ENCODE peak calls at places on chromosomes 13 and 19, in six cellular contexts. Q, Z, P, I, N and Y are unnamed samples.

GRCh38 chr13:94128430-94128829 is 351.1 kb downstream of the DCT start:
- DNase-seq in Z (no peak), Q (no peak), I (no peak), N (peak; percentile 75), P (no peak), Y (no peak)

GRCh38 chr19:37251308-37252229 is 33.6 kb downstream of the ZNF383 start:
- DNase-seq in Z (peak; percentile 84), I (no peak), P (peak; percentile 16), Q (peak; percentile 96), N (peak; percentile 89), Y (peak; percentile 85)

GRCh38 chr13:22311734-22312404 is 641.0 kb downstream of the FGF9 start:
- DNase-seq in Q (no peak), P (no peak), Z (no peak), I (no peak), N (peak; percentile 73), Y (no peak)

GRCh38 chr13:94778585-94778984 is 66.2 kb upstream of the SOX21 start:
- DNase-seq in I (no peak), Z (no peak), N (no peak), P (peak; percentile 52), Q (no peak), Y (no peak)

GRCh38 chr13:45341799-45342584 is 1.0 kb upstream of the TPT1 start:
- DNase-seq in P (peak; percentile 28), N (peak; percentile 86), I (no peak), Q (no peak), Z (peak; percentile 71), Y (no peak)

GRCh38 chr13:28306325-28306724 is 168.0 kb downstream of the PAN3 start:
- DNase-seq in P (no peak), Z (no peak), Q (no peak), I (no peak), N (no peak), Y (no peak)

GRCh38 chr19:17496337-17496997 is 15.0 kb upstream of the PGLS start:
- DNase-seq in N (no peak), Q (peak; percentile 17), Z (no peak), P (peak; percentile 84), I (peak; percentile 71), Y (peak; percentile 66)

GRCh38 chr13:60509601-60510386 is 112.8 kb downstream of the TDRD3 start:
- DNase-seq in Q (no peak), N (no peak), I (no peak), P (peak; percentile 5), Z (no peak), Y (peak; percentile 1)

GRCh38 chr13:21625366-21625765 is 21.4 kb upstream of the MICU2 start:
- DNase-seq in I (peak; percentile 59), Q (no peak), Z (no peak), P (peak; percentile 59), N (no peak), Y (peak; percentile 55)

GRCh38 chr19:1658446-1659433 is 6.3 kb upstream of the TCF3 start:
- DNase-seq in P (no peak), N (no peak), Q (no peak), I (no peak), Z (no peak), Y (no peak)

GRCh38 chr13:106533101-106533939 is 2.1 kb downstream of the EFNB2 start:
- DNase-seq in Q (no peak), N (peak; percentile 89), I (no peak), Z (peak; percentile 61), P (peak; percentile 78), Y (peak; percentile 65)

GRCh38 chr13:45540195-45540594 is 75.3 kb downstream of the ERICH6B start:
- DNase-seq in I (no peak), P (no peak), N (no peak), Z (no peak), Q (no peak), Y (no peak)

GRCh38 chr13:48066310-48066989 is 28.5 kb downstream of the MED4 start:
- DNase-seq in I (no peak), Z (no peak), N (no peak), P (no peak), Q (peak; percentile 41), Y (peak; percentile 67)

GRCh38 chr19:35142531-35143230 is 374 bp upstream of the FXYD7 start:
- DNase-seq in I (no peak), Q (no peak), Z (no peak), P (peak; percentile 63), N (no peak), Y (peak; percentile 34)

GRCh38 chr13:26628706-26629105 is 71.2 kb downstream of the WASF3 start:
- DNase-seq in P (peak; percentile 3), I (no peak), Z (no peak), N (no peak), Q (no peak), Y (no peak)

GRCh38 chr13:73996569-73996968 is 137.6 kb downstream of the KLF12 start:
- DNase-seq in Z (no peak), N (no peak), P (no peak), Q (no peak), I (no peak), Y (no peak)

GRCh38 chr19:35430382-35431146 is 17.5 kb upstream of the FFAR2 start:
- DNase-seq in Q (no peak), N (no peak), I (no peak), P (no peak), Z (no peak), Y (no peak)

GRCh38 chr13:37418490-37418889 is 180.1 kb downstream of the POSTN start:
- DNase-seq in N (no peak), P (no peak), Z (no peak), I (no peak), Q (no peak), Y (no peak)

GRCh38 chr19:48646912-48647216 is 877 bp upstream of the CA11 start:
- DNase-seq in Q (no peak), P (no peak), N (no peak), Z (no peak), I (no peak), Y (no peak)

GRCh38 chr19:53853707-53854106 is 14.0 kb upstream of the MYADM start:
- DNase-seq in Q (no peak), N (no peak), I (no peak), P (no peak), Z (no peak), Y (no peak)

DNA sequence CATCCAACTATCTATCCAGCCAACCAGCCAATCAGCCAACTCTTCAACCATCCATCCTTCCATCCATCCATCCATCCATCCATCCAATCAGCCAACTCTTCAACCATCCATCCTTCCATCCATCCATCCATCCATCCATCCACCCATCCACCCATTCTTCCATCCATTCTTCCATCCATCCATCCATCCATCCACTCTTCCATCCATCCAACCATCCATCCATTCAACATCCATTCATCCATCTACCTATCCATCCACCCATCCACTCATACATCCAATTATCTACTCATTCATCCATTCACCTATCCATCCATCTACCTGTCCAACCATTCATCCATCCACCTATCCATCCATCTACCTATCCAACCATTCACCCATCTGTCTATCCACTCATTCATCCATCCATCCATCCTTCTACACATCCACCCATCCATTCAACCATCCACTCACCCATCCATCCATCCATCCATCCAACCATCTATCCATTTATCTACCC is 9.4 kb downstream of the ARHGEF18 start:
- DNase-seq in I (no peak), P (no peak), Q (no peak), Z (no peak), N (no peak), Y (no peak)
- TF ChIP-seq CTCF in I (no peak), P (no peak), Q (no peak), Z (no peak), N (no peak), Y (no peak)

GRCh38 chr19:46607441-46607841 is 6.3 kb downstream of the CALM3 start:
- DNase-seq in I (no peak), Q (no peak), N (peak; percentile 63), Z (no peak), P (no peak), Y (no peak)
- H3K27ac ChIP-seq in I (no peak overlapping the region), Q (no peak overlapping the region), N (peak overlapping the region; percentile 99), Z (peak overlapping the region; percentile 58), P (no peak overlapping the region), Y (peak overlapping the region; percentile 14)

GRCh38 chr19:7636691-7637373 is at the start of gene STXBP2:
- DNase-seq in P (peak; percentile 89), N (no peak), Z (peak; percentile 80), I (peak; percentile 76), Q (peak; percentile 34), Y (peak; percentile 88)
- TF ChIP-seq CTCF in P (no peak), N (no peak), Z (peak; percentile 41), I (peak; percentile 22), Q (peak; percentile 12), Y (no peak)

DNA sequence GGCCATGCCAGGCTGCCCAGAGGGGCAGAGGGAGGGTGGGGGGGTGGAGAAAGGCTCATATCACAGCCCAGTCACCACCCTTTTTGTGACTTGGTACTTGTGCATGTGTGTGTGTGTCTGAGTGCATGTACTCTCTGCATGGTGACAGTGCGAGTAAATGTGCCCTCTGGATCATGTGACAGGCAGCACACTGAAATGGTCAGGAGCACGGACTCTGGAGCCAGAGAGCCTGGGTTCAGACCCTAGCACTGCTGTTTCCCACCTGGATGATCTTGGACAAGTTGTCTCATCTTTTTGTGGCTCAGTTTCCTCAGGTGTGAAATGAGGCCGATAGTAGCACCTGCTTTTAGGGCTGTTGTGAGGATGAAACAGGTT is 2.0 kb downstream of the CIC start:
- DNase-seq in Q (no peak), N (no peak), I (no peak), P (no peak), Z (no peak), Y (no peak)
- H3K27ac ChIP-seq in Q (peak overlapping the region; percentile 22), N (peak overlapping the region; percentile 97), I (peak overlapping the region; percentile 90), P (peak overlapping the region; percentile 93), Z (peak overlapping the region; percentile 98), Y (peak overlapping the region; percentile 100)

GRCh38 chr13:34833562-34834182 is 108.4 kb upstream of the NBEA start:
- DNase-seq in I (peak; percentile 10), P (peak; percentile 53), Q (no peak), N (no peak), Z (no peak), Y (no peak)
- TF ChIP-seq CTCF in I (peak; percentile 57), P (peak; percentile 55), Q (no peak), N (no peak), Z (no peak), Y (no peak)

DNA sequence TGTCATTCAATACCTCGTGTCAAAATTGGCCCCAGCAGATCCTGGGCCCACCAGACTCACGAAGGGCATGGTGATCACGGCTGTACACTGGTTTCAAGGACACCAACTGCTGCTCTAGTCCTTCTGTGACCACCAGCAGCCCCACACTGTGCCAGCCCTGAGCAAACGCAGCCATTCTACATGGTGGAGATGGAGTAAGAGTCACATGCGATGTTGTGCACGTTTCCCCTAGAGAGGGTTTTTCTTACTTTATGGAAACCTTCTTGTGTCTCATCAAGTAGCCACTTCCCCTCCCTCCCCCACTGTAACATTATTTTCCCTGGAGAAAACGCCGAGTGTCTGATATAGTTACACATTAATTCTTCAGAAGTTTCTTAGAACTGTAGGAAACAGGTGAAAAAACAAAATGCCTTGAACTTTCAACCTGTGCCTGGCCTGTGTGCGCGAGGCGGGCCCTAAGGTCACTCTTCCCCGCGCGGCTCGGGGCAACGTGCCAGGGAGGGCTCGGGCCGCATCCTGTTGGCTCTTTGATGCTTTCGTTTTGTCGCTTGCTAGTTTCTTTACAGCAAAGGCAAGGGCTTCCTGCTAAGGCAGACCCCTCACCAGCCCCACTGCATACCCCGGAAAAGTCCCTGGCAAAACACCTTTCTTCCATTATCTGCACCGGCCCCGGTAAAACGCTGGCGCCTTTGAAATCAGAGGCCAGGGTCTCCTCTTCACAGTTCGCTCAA is 44.6 kb downstream of the GGACT start:
- DNase-seq in N (peak; percentile 62), Z (no peak), Q (no peak), I (no peak), P (no peak), Y (no peak)
- H3K27ac ChIP-seq in N (no peak overlapping the region), Z (no peak overlapping the region), Q (no peak overlapping the region), I (no peak overlapping the region), P (no peak overlapping the region), Y (no peak overlapping the region)